ENCODE peak calls at places on chromosomes 16 and 17, in eight cellular contexts. One of them, this sample, is unnamed.

GRCh38 chr16:78437352-78437968 is 338.0 kb downstream of the WWOX start:
- DNase-seq in CD8-positive, alpha-beta T cell: no peak
- DNase-seq in fibroblast of gingiva: no peak
- DNase-seq in cardiac fibroblast: peak
- DNase-seq in non-pigmented ciliary epithelial cell: no peak
- DNase-seq in ACHN: peak
- DNase-seq in CD4-positive, CD25-positive, alpha-beta regulatory T cell: no peak
- DNase-seq in GM12864: no peak
- DNase-seq in this sample: no peak

GRCh38 chr17:17421346-17422216 is 55.2 kb upstream of the MED9 start:
- DNase-seq in CD8-positive, alpha-beta T cell: no peak
- DNase-seq in fibroblast of gingiva: no peak
- DNase-seq in cardiac fibroblast: no peak
- DNase-seq in non-pigmented ciliary epithelial cell: no peak
- DNase-seq in ACHN: no peak
- DNase-seq in CD4-positive, CD25-positive, alpha-beta regulatory T cell: no peak
- DNase-seq in GM12864: no peak
- DNase-seq in this sample: no peak

GRCh38 chr16:88686062-88686438 is 257 bp downstream of the SNAI3 start:
- DNase-seq in CD8-positive, alpha-beta T cell: no peak
- DNase-seq in fibroblast of gingiva: no peak
- DNase-seq in cardiac fibroblast: no peak
- DNase-seq in non-pigmented ciliary epithelial cell: no peak
- DNase-seq in ACHN: no peak
- DNase-seq in CD4-positive, CD25-positive, alpha-beta regulatory T cell: no peak
- DNase-seq in GM12864: no peak
- DNase-seq in this sample: no peak

GRCh38 chr16:24344791-24345190 is 88.7 kb downstream of the CACNG3 start:
- DNase-seq in CD8-positive, alpha-beta T cell: no peak
- DNase-seq in fibroblast of gingiva: no peak
- DNase-seq in cardiac fibroblast: no peak
- DNase-seq in non-pigmented ciliary epithelial cell: no peak
- DNase-seq in ACHN: no peak
- DNase-seq in CD4-positive, CD25-positive, alpha-beta regulatory T cell: no peak
- DNase-seq in GM12864: no peak
- DNase-seq in this sample: no peak

GRCh38 chr16:15966420-15967222 is 17.2 kb downstream of the ABCC1 start:
- DNase-seq in CD8-positive, alpha-beta T cell: no peak
- DNase-seq in fibroblast of gingiva: peak
- DNase-seq in cardiac fibroblast: peak
- DNase-seq in non-pigmented ciliary epithelial cell: no peak
- DNase-seq in ACHN: peak
- DNase-seq in CD4-positive, CD25-positive, alpha-beta regulatory T cell: no peak
- DNase-seq in GM12864: no peak
- DNase-seq in this sample: no peak

GRCh38 chr16:73572135-73572534 is 524.2 kb upstream of the ZFHX3 start:
- DNase-seq in CD8-positive, alpha-beta T cell: no peak
- DNase-seq in fibroblast of gingiva: no peak
- DNase-seq in cardiac fibroblast: no peak
- DNase-seq in non-pigmented ciliary epithelial cell: no peak
- DNase-seq in ACHN: no peak
- DNase-seq in CD4-positive, CD25-positive, alpha-beta regulatory T cell: no peak
- DNase-seq in GM12864: no peak
- DNase-seq in this sample: no peak

GRCh38 chr17:72173475-72174116 is 52.8 kb downstream of the SOX9 start:
- DNase-seq in CD8-positive, alpha-beta T cell: no peak
- DNase-seq in fibroblast of gingiva: no peak
- DNase-seq in cardiac fibroblast: no peak
- DNase-seq in non-pigmented ciliary epithelial cell: no peak
- DNase-seq in ACHN: no peak
- DNase-seq in CD4-positive, CD25-positive, alpha-beta regulatory T cell: no peak
- DNase-seq in GM12864: no peak
- DNase-seq in this sample: no peak

GRCh38 chr17:30278032-30278431 is 13.7 kb downstream of the BLMH start:
- DNase-seq in CD8-positive, alpha-beta T cell: no peak
- DNase-seq in fibroblast of gingiva: peak
- DNase-seq in cardiac fibroblast: peak
- DNase-seq in non-pigmented ciliary epithelial cell: peak
- DNase-seq in ACHN: peak
- DNase-seq in CD4-positive, CD25-positive, alpha-beta regulatory T cell: no peak
- DNase-seq in GM12864: no peak
- DNase-seq in this sample: no peak

GRCh38 chr17:64152428-64153125 is 22.6 kb upstream of the ERN1 start:
- DNase-seq in CD8-positive, alpha-beta T cell: no peak
- DNase-seq in fibroblast of gingiva: no peak
- DNase-seq in cardiac fibroblast: peak
- DNase-seq in non-pigmented ciliary epithelial cell: no peak
- DNase-seq in ACHN: no peak
- DNase-seq in CD4-positive, CD25-positive, alpha-beta regulatory T cell: no peak
- DNase-seq in GM12864: no peak
- DNase-seq in this sample: no peak

GRCh38 chr17:3944485-3945388 is 19.5 kb downstream of the ATP2A3 start:
- DNase-seq in CD8-positive, alpha-beta T cell: no peak
- DNase-seq in fibroblast of gingiva: peak
- DNase-seq in cardiac fibroblast: peak
- DNase-seq in non-pigmented ciliary epithelial cell: no peak
- DNase-seq in ACHN: peak
- DNase-seq in CD4-positive, CD25-positive, alpha-beta regulatory T cell: peak
- DNase-seq in GM12864: no peak
- DNase-seq in this sample: no peak

GRCh38 chr16:11004957-11005610 is 60.7 kb downstream of the CLEC16A start:
- DNase-seq in CD8-positive, alpha-beta T cell: no peak
- DNase-seq in fibroblast of gingiva: peak
- DNase-seq in cardiac fibroblast: no peak
- DNase-seq in non-pigmented ciliary epithelial cell: no peak
- DNase-seq in ACHN: no peak
- DNase-seq in CD4-positive, CD25-positive, alpha-beta regulatory T cell: no peak
- DNase-seq in GM12864: no peak
- DNase-seq in this sample: no peak